ENCODE peak calls at places on chromosomes 7 and 10, in six cellular contexts. One of them, this sample, is unnamed.

GRCh38 chr7:15678646-15679045 is 7.8 kb downstream of the MEOX2 start:
- DNase-seq in mesendoderm: no peak
- DNase-seq in lung: no peak
- DNase-seq in SK-N-SH: no peak
- DNase-seq in CD4-positive, CD25-positive, alpha-beta regulatory T cell: no peak
- DNase-seq in uterus: no peak
- DNase-seq in this sample: no peak

GRCh38 chr7:106848851-106849442 is 16.1 kb upstream of the PIK3CG start:
- DNase-seq in SK-N-SH: no peak
- DNase-seq in uterus: no peak
- DNase-seq in CD4-positive, CD25-positive, alpha-beta regulatory T cell: no peak
- DNase-seq in mesendoderm: peak; percentile 30
- DNase-seq in lung: no peak
- DNase-seq in this sample: no peak

GRCh38 chr7:116246357-116246756 is 36.0 kb downstream of the TES start:
- DNase-seq in mesendoderm: no peak
- DNase-seq in SK-N-SH: no peak
- DNase-seq in CD4-positive, CD25-positive, alpha-beta regulatory T cell: no peak
- DNase-seq in uterus: no peak
- DNase-seq in lung: no peak
- DNase-seq in this sample: no peak

GRCh38 chr7:119270644-119271043 is 1002.3 kb upstream of the KCND2 start:
- DNase-seq in CD4-positive, CD25-positive, alpha-beta regulatory T cell: no peak
- DNase-seq in SK-N-SH: no peak
- DNase-seq in mesendoderm: no peak
- DNase-seq in lung: no peak
- DNase-seq in uterus: no peak
- DNase-seq in this sample: no peak

GRCh38 chr7:157690833-157691382 is 354.1 kb downstream of the DNAJB6 start:
- DNase-seq in SK-N-SH: peak; percentile 99
- DNase-seq in lung: no peak
- DNase-seq in CD4-positive, CD25-positive, alpha-beta regulatory T cell: no peak
- DNase-seq in uterus: no peak
- DNase-seq in mesendoderm: peak; percentile 94
- DNase-seq in this sample: peak; percentile 21

GRCh38 chr7:26860361-26860760 is 4.0 kb downstream of the SKAP2 start:
- DNase-seq in CD4-positive, CD25-positive, alpha-beta regulatory T cell: no peak
- DNase-seq in lung: no peak
- DNase-seq in uterus: no peak
- DNase-seq in mesendoderm: peak; percentile 54
- DNase-seq in SK-N-SH: no peak
- DNase-seq in this sample: peak; percentile 42

GRCh38 chr10:22271786-22272185 is 44.4 kb upstream of the COMMD3 start:
- DNase-seq in mesendoderm: no peak
- DNase-seq in SK-N-SH: no peak
- DNase-seq in uterus: no peak
- DNase-seq in lung: no peak
- DNase-seq in CD4-positive, CD25-positive, alpha-beta regulatory T cell: no peak
- DNase-seq in this sample: no peak

GRCh38 chr10:12186324-12186723 is 9.4 kb downstream of the NUDT5 start:
- DNase-seq in mesendoderm: no peak
- DNase-seq in CD4-positive, CD25-positive, alpha-beta regulatory T cell: no peak
- DNase-seq in uterus: no peak
- DNase-seq in lung: no peak
- DNase-seq in SK-N-SH: no peak
- DNase-seq in this sample: no peak

GRCh38 chr10:60446070-60446833 is 56.6 kb upstream of the ANK3 start:
- DNase-seq in uterus: no peak
- DNase-seq in CD4-positive, CD25-positive, alpha-beta regulatory T cell: no peak
- DNase-seq in mesendoderm: no peak
- DNase-seq in lung: no peak
- DNase-seq in SK-N-SH: no peak
- DNase-seq in this sample: no peak

GRCh38 chr7:52917982-52918578 is 117.4 kb upstream of the POM121L12 start:
- DNase-seq in uterus: no peak
- DNase-seq in CD4-positive, CD25-positive, alpha-beta regulatory T cell: no peak
- DNase-seq in mesendoderm: peak; percentile 40
- DNase-seq in lung: no peak
- DNase-seq in SK-N-SH: peak; percentile 49
- DNase-seq in this sample: no peak

GRCh38 chr7:12357508-12357907 is 46.2 kb downstream of the VWDE start:
- DNase-seq in lung: no peak
- DNase-seq in CD4-positive, CD25-positive, alpha-beta regulatory T cell: no peak
- DNase-seq in mesendoderm: no peak
- DNase-seq in uterus: no peak
- DNase-seq in SK-N-SH: no peak
- DNase-seq in this sample: no peak

GRCh38 chr7:106858618-106859532 is 6.2 kb upstream of the PIK3CG start:
- DNase-seq in CD4-positive, CD25-positive, alpha-beta regulatory T cell: no peak
- DNase-seq in uterus: no peak
- DNase-seq in mesendoderm: no peak
- DNase-seq in lung: peak; percentile 57
- DNase-seq in SK-N-SH: peak; percentile 61
- DNase-seq in this sample: peak; percentile 71

GRCh38 chr10:11113156-11113555 is 95.5 kb downstream of the CELF2 start:
- DNase-seq in uterus: no peak
- DNase-seq in mesendoderm: no peak
- DNase-seq in SK-N-SH: no peak
- DNase-seq in lung: no peak
- DNase-seq in CD4-positive, CD25-positive, alpha-beta regulatory T cell: peak; percentile 72
- DNase-seq in this sample: peak; percentile 25

GRCh38 chr7:134694299-134694698 is 47.6 kb downstream of the BPGM start:
- DNase-seq in lung: no peak
- DNase-seq in CD4-positive, CD25-positive, alpha-beta regulatory T cell: no peak
- DNase-seq in mesendoderm: peak; percentile 78
- DNase-seq in uterus: no peak
- DNase-seq in SK-N-SH: peak; percentile 57
- DNase-seq in this sample: no peak

GRCh38 chr7:7219216-7219615 is 36.9 kb downstream of the C1GALT1 start:
- DNase-seq in uterus: no peak
- DNase-seq in CD4-positive, CD25-positive, alpha-beta regulatory T cell: no peak
- DNase-seq in lung: no peak
- DNase-seq in mesendoderm: no peak
- DNase-seq in SK-N-SH: no peak
- DNase-seq in this sample: no peak

GRCh38 chr10:46080886-46081285 is 34.8 kb upstream of the MSMB start:
- DNase-seq in SK-N-SH: no peak
- DNase-seq in mesendoderm: no peak
- DNase-seq in lung: no peak
- DNase-seq in uterus: no peak
- DNase-seq in CD4-positive, CD25-positive, alpha-beta regulatory T cell: no peak
- DNase-seq in this sample: no peak

GRCh38 chr10:42488416-42488815 is 150.0 kb downstream of the ZNF33B start:
- DNase-seq in mesendoderm: no peak
- DNase-seq in SK-N-SH: no peak
- DNase-seq in CD4-positive, CD25-positive, alpha-beta regulatory T cell: no peak
- DNase-seq in lung: no peak
- DNase-seq in uterus: no peak
- DNase-seq in this sample: no peak

GRCh38 chr10:18610517-18610916 is 40.9 kb downstream of the NSUN6 start:
- DNase-seq in CD4-positive, CD25-positive, alpha-beta regulatory T cell: no peak
- DNase-seq in lung: no peak
- DNase-seq in uterus: no peak
- DNase-seq in mesendoderm: peak; percentile 58
- DNase-seq in SK-N-SH: peak; percentile 5
- DNase-seq in this sample: peak; percentile 90
- H3K36me3 ChIP-seq in CD4-positive, CD25-positive, alpha-beta regulatory T cell: peaks cover 40% of the 10 kb centered on the region
- H3K36me3 ChIP-seq in lung: peaks cover 7% of the 10 kb centered on the region
- H3K36me3 ChIP-seq in uterus: no peaks in the 10 kb centered on the region
- H3K36me3 ChIP-seq in mesendoderm: no peaks in the 10 kb centered on the region
- H3K36me3 ChIP-seq in SK-N-SH: peaks cover 3% of the 10 kb centered on the region
- H3K36me3 ChIP-seq in this sample: peaks cover 2% of the 10 kb centered on the region

GRCh38 chr10:4778761-4779160 is 47.2 kb upstream of the AKR1E2 start:
- DNase-seq in uterus: no peak
- DNase-seq in lung: no peak
- DNase-seq in mesendoderm: no peak
- DNase-seq in SK-N-SH: no peak
- DNase-seq in CD4-positive, CD25-positive, alpha-beta regulatory T cell: no peak
- DNase-seq in this sample: no peak

GRCh38 chr10:4786043-4786839 is 39.8 kb upstream of the AKR1E2 start:
- DNase-seq in mesendoderm: no peak
- DNase-seq in uterus: no peak
- DNase-seq in CD4-positive, CD25-positive, alpha-beta regulatory T cell: no peak
- DNase-seq in lung: no peak
- DNase-seq in SK-N-SH: no peak
- DNase-seq in this sample: no peak

GRCh38 chr10:4780782-4781181 is 45.2 kb upstream of the AKR1E2 start:
- DNase-seq in SK-N-SH: peak; percentile 21
- DNase-seq in lung: no peak
- DNase-seq in CD4-positive, CD25-positive, alpha-beta regulatory T cell: no peak
- DNase-seq in mesendoderm: peak; percentile 14
- DNase-seq in uterus: no peak
- DNase-seq in this sample: no peak

GRCh38 chr10:4780097-4780496 is 45.9 kb upstream of the AKR1E2 start:
- DNase-seq in CD4-positive, CD25-positive, alpha-beta regulatory T cell: no peak
- DNase-seq in lung: no peak
- DNase-seq in mesendoderm: no peak
- DNase-seq in SK-N-SH: no peak
- DNase-seq in uterus: no peak
- DNase-seq in this sample: no peak

DNA sequence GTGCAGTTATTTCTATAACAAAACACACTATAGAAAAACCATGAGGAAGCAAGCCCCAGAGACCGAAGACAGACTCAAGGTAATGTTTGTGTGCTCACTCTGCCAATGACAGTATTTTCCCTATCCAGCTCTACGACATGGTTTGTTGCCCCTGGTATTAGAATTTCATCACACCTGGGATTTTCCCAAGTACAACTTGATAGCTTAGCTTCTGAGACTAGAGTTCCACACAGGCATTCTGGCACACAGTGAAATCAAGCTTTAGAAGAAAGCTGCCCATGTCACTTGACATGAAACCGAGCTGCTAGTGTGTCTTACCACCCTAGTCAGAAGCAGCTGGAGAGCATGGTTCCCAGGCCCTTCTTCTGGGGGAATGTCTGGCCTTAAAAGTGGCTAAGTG is 44.1 kb upstream of the AKR1E2 start:
- DNase-seq in SK-N-SH: no peak
- DNase-seq in CD4-positive, CD25-positive, alpha-beta regulatory T cell: no peak
- DNase-seq in mesendoderm: no peak
- DNase-seq in lung: no peak
- DNase-seq in uterus: no peak
- DNase-seq in this sample: no peak
- H3K36me3 ChIP-seq in SK-N-SH: no peaks in the 10 kb centered on the region
- H3K36me3 ChIP-seq in CD4-positive, CD25-positive, alpha-beta regulatory T cell: no peaks in the 10 kb centered on the region
- H3K36me3 ChIP-seq in mesendoderm: no peaks in the 10 kb centered on the region
- H3K36me3 ChIP-seq in lung: no peaks in the 10 kb centered on the region
- H3K36me3 ChIP-seq in uterus: no peaks in the 10 kb centered on the region
- H3K36me3 ChIP-seq in this sample: no peaks in the 10 kb centered on the region

GRCh38 chr7:151379193-151379520 is 30.7 kb downstream of the WDR86 start:
- DNase-seq in uterus: no peak
- DNase-seq in lung: no peak
- DNase-seq in mesendoderm: no peak
- DNase-seq in CD4-positive, CD25-positive, alpha-beta regulatory T cell: no peak
- DNase-seq in SK-N-SH: no peak
- DNase-seq in this sample: no peak
- H3K36me3 ChIP-seq in uterus: no peaks in the 10 kb centered on the region
- H3K36me3 ChIP-seq in lung: peaks cover 2% of the 10 kb centered on the region
- H3K36me3 ChIP-seq in mesendoderm: no peaks in the 10 kb centered on the region
- H3K36me3 ChIP-seq in CD4-positive, CD25-positive, alpha-beta regulatory T cell: peaks cover 35% of the 10 kb centered on the region
- H3K36me3 ChIP-seq in SK-N-SH: peaks cover 49% of the 10 kb centered on the region
- H3K36me3 ChIP-seq in this sample: peaks cover 19% of the 10 kb centered on the region

DNA sequence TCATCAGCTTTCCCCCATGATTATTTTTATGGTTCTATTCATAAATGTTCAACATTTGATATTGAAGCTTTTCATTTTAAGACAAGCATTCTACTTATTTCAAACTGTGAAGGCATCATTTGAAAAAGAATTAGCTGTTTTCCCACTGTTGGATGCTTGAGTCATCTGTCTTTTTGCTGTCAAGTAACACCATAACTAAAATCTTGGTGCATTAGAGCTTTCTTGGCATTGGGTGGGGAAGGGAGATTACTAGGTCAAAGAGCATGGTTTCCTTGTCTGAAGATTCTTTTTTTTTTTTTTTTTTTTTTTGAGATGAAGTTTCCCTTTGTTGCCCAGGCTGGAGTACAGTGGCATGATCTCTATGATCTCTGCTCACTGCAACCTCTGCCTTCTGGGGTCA is 68.5 kb downstream of the CTBP2 start:
- DNase-seq in mesendoderm: no peak
- DNase-seq in uterus: no peak
- DNase-seq in lung: no peak
- DNase-seq in CD4-positive, CD25-positive, alpha-beta regulatory T cell: no peak
- DNase-seq in SK-N-SH: no peak
- DNase-seq in this sample: no peak
- H3K36me3 ChIP-seq in mesendoderm: peaks cover 5% of the 10 kb centered on the region
- H3K36me3 ChIP-seq in uterus: no peaks in the 10 kb centered on the region
- H3K36me3 ChIP-seq in lung: no peaks in the 10 kb centered on the region
- H3K36me3 ChIP-seq in CD4-positive, CD25-positive, alpha-beta regulatory T cell: no peaks in the 10 kb centered on the region
- H3K36me3 ChIP-seq in SK-N-SH: peaks cover 2% of the 10 kb centered on the region
- H3K36me3 ChIP-seq in this sample: peaks cover 2% of the 10 kb centered on the region

This sample was measured in small intestine.